ENCODE peak calls at places on chromosome 1, in six cellular contexts. One of them, this sample, is unnamed.

GRCh38 chr1:156167536-156167935 is 14.2 kb downstream of the SEMA4A start:
- DNase-seq in GM23248: peak
- DNase-seq in NT2/D1: no peak
- DNase-seq in Karpas-422: no peak
- DNase-seq in K562: no peak
- DNase-seq in GM12878: no peak
- DNase-seq in this sample: no peak

GRCh38 chr1:167467126-167467725 is 51.1 kb downstream of the CD247 start:
- DNase-seq in GM12878: no peak
- DNase-seq in Karpas-422: no peak
- DNase-seq in K562: no peak
- DNase-seq in GM23248: no peak
- DNase-seq in NT2/D1: peak
- DNase-seq in this sample: no peak

GRCh38 chr1:62334434-62334833 is 15.2 kb upstream of the KANK4 start:
- DNase-seq in NT2/D1: no peak
- DNase-seq in GM23248: no peak
- DNase-seq in GM12878: no peak
- DNase-seq in Karpas-422: no peak
- DNase-seq in K562: peak
- DNase-seq in this sample: no peak

GRCh38 chr1:3717715-3718601 is 34.3 kb upstream of the CCDC27 start:
- DNase-seq in K562: peak
- DNase-seq in Karpas-422: peak
- DNase-seq in GM23248: peak
- DNase-seq in NT2/D1: no peak
- DNase-seq in GM12878: no peak
- DNase-seq in this sample: peak

GRCh38 chr1:3125546-3126368 is 56.8 kb downstream of the PRDM16 start:
- DNase-seq in NT2/D1: no peak
- DNase-seq in K562: no peak
- DNase-seq in GM12878: no peak
- DNase-seq in Karpas-422: no peak
- DNase-seq in GM23248: no peak
- DNase-seq in this sample: no peak

GRCh38 chr1:167429612-167430011 is 88.7 kb downstream of the CD247 start:
- DNase-seq in K562: no peak
- DNase-seq in GM12878: no peak
- DNase-seq in NT2/D1: no peak
- DNase-seq in Karpas-422: peak
- DNase-seq in GM23248: no peak
- DNase-seq in this sample: no peak

GRCh38 chr1:154715385-154715784 is 107.4 kb upstream of the ADAR start:
- DNase-seq in GM23248: no peak
- DNase-seq in NT2/D1: no peak
- DNase-seq in K562: no peak
- DNase-seq in Karpas-422: no peak
- DNase-seq in GM12878: no peak
- DNase-seq in this sample: no peak

GRCh38 chr1:58818075-58818474 is 34.2 kb upstream of the JUN start:
- DNase-seq in GM23248: peak
- DNase-seq in Karpas-422: no peak
- DNase-seq in GM12878: no peak
- DNase-seq in K562: no peak
- DNase-seq in NT2/D1: no peak
- DNase-seq in this sample: no peak

GRCh38 chr1:55323760-55324159 is 108.6 kb upstream of the USP24 start:
- DNase-seq in K562: no peak
- DNase-seq in NT2/D1: no peak
- DNase-seq in Karpas-422: no peak
- DNase-seq in GM12878: no peak
- DNase-seq in GM23248: no peak
- DNase-seq in this sample: no peak

GRCh38 chr1:147083919-147084272 is 88.4 kb downstream of the PRKAB2 start:
- DNase-seq in GM23248: no peak
- DNase-seq in K562: no peak
- DNase-seq in Karpas-422: no peak
- DNase-seq in NT2/D1: no peak
- DNase-seq in GM12878: no peak
- DNase-seq in this sample: no peak

GRCh38 chr1:93689521-93690223 is 8.0 kb upstream of the BCAR3 start:
- DNase-seq in GM12878: no peak
- DNase-seq in NT2/D1: no peak
- DNase-seq in K562: no peak
- DNase-seq in GM23248: no peak
- DNase-seq in Karpas-422: peak
- DNase-seq in this sample: no peak

GRCh38 chr1:52007228-52008073 is 17.0 kb upstream of the RAB3B start:
- DNase-seq in NT2/D1: no peak
- DNase-seq in Karpas-422: no peak
- DNase-seq in K562: no peak
- DNase-seq in GM23248: peak
- DNase-seq in GM12878: no peak
- DNase-seq in this sample: no peak

GRCh38 chr1:229714964-229715603 is 89.0 kb downstream of the URB2 start:
- DNase-seq in Karpas-422: peak
- DNase-seq in GM23248: peak
- DNase-seq in K562: peak
- DNase-seq in GM12878: no peak
- DNase-seq in NT2/D1: no peak
- DNase-seq in this sample: peak

GRCh38 chr1:236541710-236542109 is 17.9 kb downstream of the LGALS8 start:
- DNase-seq in NT2/D1: no peak
- DNase-seq in GM23248: no peak
- DNase-seq in Karpas-422: no peak
- DNase-seq in K562: no peak
- DNase-seq in GM12878: no peak
- DNase-seq in this sample: no peak

GRCh38 chr1:227895828-227896685 is 51.7 kb downstream of the WNT9A start:
- DNase-seq in K562: no peak
- DNase-seq in GM12878: no peak
- DNase-seq in Karpas-422: no peak
- DNase-seq in GM23248: no peak
- DNase-seq in NT2/D1: no peak
- DNase-seq in this sample: peak

GRCh38 chr1:31064685-31065309 is 720 bp downstream of the PUM1 start:
- DNase-seq in Karpas-422: peak
- DNase-seq in NT2/D1: no peak
- DNase-seq in GM12878: no peak
- DNase-seq in K562: peak
- DNase-seq in GM23248: peak
- DNase-seq in this sample: peak

GRCh38 chr1:74193908-74194307 is 4.1 kb downstream of the LRRIQ3 start:
- DNase-seq in GM23248: peak
- DNase-seq in K562: no peak
- DNase-seq in Karpas-422: no peak
- DNase-seq in NT2/D1: no peak
- DNase-seq in GM12878: no peak
- DNase-seq in this sample: peak

GRCh38 chr1:230142608-230143209 is 75.7 kb downstream of the GALNT2 start:
- DNase-seq in Karpas-422: no peak
- DNase-seq in GM12878: no peak
- DNase-seq in GM23248: no peak
- DNase-seq in NT2/D1: no peak
- DNase-seq in K562: no peak
- DNase-seq in this sample: no peak

GRCh38 chr1:202011994-202012393 is 1.6 kb downstream of the ELF3 start:
- DNase-seq in K562: no peak
- DNase-seq in GM12878: no peak
- DNase-seq in Karpas-422: no peak
- DNase-seq in NT2/D1: no peak
- DNase-seq in GM23248: no peak
- DNase-seq in this sample: no peak

GRCh38 chr1:238690415-238690814 is 696.0 kb upstream of the CHRM3 start:
- DNase-seq in NT2/D1: no peak
- DNase-seq in GM23248: peak
- DNase-seq in K562: no peak
- DNase-seq in Karpas-422: no peak
- DNase-seq in GM12878: no peak
- DNase-seq in this sample: no peak

GRCh38 chr1:244030481-244031040 is 20.5 kb upstream of the ZBTB18 start:
- DNase-seq in NT2/D1: no peak
- DNase-seq in GM12878: no peak
- DNase-seq in K562: no peak
- DNase-seq in Karpas-422: no peak
- DNase-seq in GM23248: no peak
- DNase-seq in this sample: no peak

GRCh38 chr1:93591833-93592635 is 89.6 kb downstream of the BCAR3 start:
- DNase-seq in GM23248: no peak
- DNase-seq in Karpas-422: no peak
- DNase-seq in K562: peak
- DNase-seq in NT2/D1: no peak
- DNase-seq in GM12878: peak
- DNase-seq in this sample: peak

GRCh38 chr1:209742409-209743144 is 13.3 kb upstream of the TRAF3IP3 start:
- DNase-seq in GM12878: no peak
- DNase-seq in K562: no peak
- DNase-seq in GM23248: peak
- DNase-seq in NT2/D1: no peak
- DNase-seq in Karpas-422: peak
- DNase-seq in this sample: no peak

GRCh38 chr1:162541619-162542141 is 19.8 kb upstream of the UAP1 start:
- DNase-seq in NT2/D1: no peak
- DNase-seq in GM23248: peak
- DNase-seq in GM12878: no peak
- DNase-seq in Karpas-422: no peak
- DNase-seq in K562: no peak
- DNase-seq in this sample: no peak

GRCh38 chr1:67484492-67484891 is 54.3 kb upstream of the SERBP1 start:
- DNase-seq in K562: no peak
- DNase-seq in NT2/D1: no peak
- DNase-seq in GM12878: no peak
- DNase-seq in Karpas-422: no peak
- DNase-seq in GM23248: no peak
- DNase-seq in this sample: no peak

GRCh38 chr1:172585348-172585747 is 52.4 kb downstream of the SUCO start:
- DNase-seq in K562: no peak
- DNase-seq in GM23248: peak
- DNase-seq in NT2/D1: no peak
- DNase-seq in GM12878: no peak
- DNase-seq in Karpas-422: no peak
- DNase-seq in this sample: no peak

GRCh38 chr1:4411862-4412261 is 242.5 kb upstream of the AJAP1 start:
- DNase-seq in Karpas-422: no peak
- DNase-seq in GM23248: no peak
- DNase-seq in GM12878: no peak
- DNase-seq in K562: no peak
- DNase-seq in NT2/D1: no peak
- DNase-seq in this sample: no peak

GRCh38 chr1:145706282-145706681 is 886 bp downstream of the PDZK1 start:
- DNase-seq in GM12878: no peak
- DNase-seq in NT2/D1: no peak
- DNase-seq in Karpas-422: no peak
- DNase-seq in K562: no peak
- DNase-seq in GM23248: peak
- DNase-seq in this sample: no peak

GRCh38 chr1:17494114-17494729 is 45.3 kb upstream of the ARHGEF10L start:
- DNase-seq in NT2/D1: peak
- DNase-seq in GM12878: peak
- DNase-seq in K562: peak
- DNase-seq in Karpas-422: peak
- DNase-seq in GM23248: peak
- DNase-seq in this sample: peak

GRCh38 chr1:163315773-163316374 is 5.9 kb upstream of the NUF2 start:
- DNase-seq in Karpas-422: peak
- DNase-seq in GM12878: no peak
- DNase-seq in NT2/D1: peak
- DNase-seq in GM23248: peak
- DNase-seq in K562: peak
- DNase-seq in this sample: peak

GRCh38 chr1:44603718-44604117 is 70.6 kb downstream of the TMEM53 start:
- DNase-seq in K562: no peak
- DNase-seq in GM23248: no peak
- DNase-seq in NT2/D1: no peak
- DNase-seq in Karpas-422: no peak
- DNase-seq in GM12878: no peak
- DNase-seq in this sample: no peak

GRCh38 chr1:43253173-43253572 is 16.6 kb upstream of the TMEM125 start:
- DNase-seq in Karpas-422: no peak
- DNase-seq in GM23248: no peak
- DNase-seq in K562: no peak
- DNase-seq in NT2/D1: no peak
- DNase-seq in GM12878: no peak
- DNase-seq in this sample: no peak

GRCh38 chr1:43253876-43254275 is 15.9 kb upstream of the TMEM125 start:
- DNase-seq in K562: no peak
- DNase-seq in GM23248: no peak
- DNase-seq in GM12878: no peak
- DNase-seq in NT2/D1: no peak
- DNase-seq in Karpas-422: no peak
- DNase-seq in this sample: no peak

GRCh38 chr1:43256675-43257570 is 12.9 kb upstream of the TMEM125 start:
- DNase-seq in GM12878: no peak
- DNase-seq in GM23248: no peak
- DNase-seq in Karpas-422: no peak
- DNase-seq in NT2/D1: no peak
- DNase-seq in K562: no peak
- DNase-seq in this sample: no peak

GRCh38 chr1:43258370-43258769 is 11.4 kb upstream of the TMEM125 start:
- DNase-seq in K562: no peak
- DNase-seq in NT2/D1: no peak
- DNase-seq in GM12878: no peak
- DNase-seq in GM23248: no peak
- DNase-seq in Karpas-422: no peak
- DNase-seq in this sample: no peak

GRCh38 chr1:43255438-43256210 is 14.2 kb upstream of the TMEM125 start:
- DNase-seq in Karpas-422: no peak
- DNase-seq in NT2/D1: no peak
- DNase-seq in GM23248: no peak
- DNase-seq in K562: no peak
- DNase-seq in GM12878: no peak
- DNase-seq in this sample: no peak
- H3K9ac ChIP-seq in Karpas-422: no peak
- H3K9ac ChIP-seq in NT2/D1: no peak
- H3K9ac ChIP-seq in GM23248: no peak
- H3K9ac ChIP-seq in K562: no peak
- H3K9ac ChIP-seq in GM12878: no peak
- H3K9ac ChIP-seq in this sample: no peak

GRCh38 chr1:20717452-20718342 is at the start of gene KIF17:
- DNase-seq in GM12878: no peak
- DNase-seq in Karpas-422: peak
- DNase-seq in NT2/D1: no peak
- DNase-seq in GM23248: peak
- DNase-seq in K562: peak
- DNase-seq in this sample: no peak
- H3K9ac ChIP-seq in GM12878: no peak
- H3K9ac ChIP-seq in Karpas-422: no peak
- H3K9ac ChIP-seq in NT2/D1: peak
- H3K9ac ChIP-seq in GM23248: peak
- H3K9ac ChIP-seq in K562: peak
- H3K9ac ChIP-seq in this sample: no peak

GRCh38 chr1:234961468-234962339 is 166.9 kb downstream of the TOMM20 start:
- DNase-seq in Karpas-422: peak
- DNase-seq in GM12878: no peak
- DNase-seq in NT2/D1: no peak
- DNase-seq in GM23248: peak
- DNase-seq in K562: no peak
- DNase-seq in this sample: no peak
- H3K9ac ChIP-seq in Karpas-422: peak
- H3K9ac ChIP-seq in GM12878: peak
- H3K9ac ChIP-seq in NT2/D1: no peak
- H3K9ac ChIP-seq in GM23248: peak
- H3K9ac ChIP-seq in K562: no peak
- H3K9ac ChIP-seq in this sample: peak

GRCh38 chr1:22751124-22751531 is 40.5 kb downstream of the EPHB2 start:
- DNase-seq in Karpas-422: no peak
- DNase-seq in GM23248: no peak
- DNase-seq in GM12878: no peak
- DNase-seq in NT2/D1: no peak
- DNase-seq in K562: no peak
- DNase-seq in this sample: no peak
- H3K9ac ChIP-seq in Karpas-422: no peak
- H3K9ac ChIP-seq in GM23248: peak
- H3K9ac ChIP-seq in GM12878: no peak
- H3K9ac ChIP-seq in NT2/D1: no peak
- H3K9ac ChIP-seq in K562: no peak
- H3K9ac ChIP-seq in this sample: no peak